ENCODE peak calls at places on chromosomes 13 and 19, in eight cellular contexts. X is ovary, L is lower lobe of right lung, G is psoas muscle, F is Caco-2, M is breast epithelium, U is HL-60, A is dorsolateral prefrontal cortex. E is an unnamed sample.
A peak's percentile ranks its signal among the peaks of the same experiment; 100 is the strongest.

GRCh38 chr19:17292301-17293074 is 10.7 kb downstream of the ABHD8 start:
- DNase-seq in F (peak; percentile 91), G (peak; percentile 60), L (peak; percentile 77), M (peak; percentile 79), X (peak; percentile 80), U (peak; percentile 87), A (peak; percentile 68), E (peak; percentile 89)

GRCh38 chr13:62704795-62705329 is 1289.2 kb upstream of the PCDH20 start:
- DNase-seq in L (no peak), G (no peak), X (no peak), U (no peak), A (no peak), M (no peak), F (no peak), E (no peak)

GRCh38 chr19:23070353-23070781 is 46.5 kb upstream of the ZNF730 start:
- DNase-seq in G (peak; percentile 31), A (no peak), X (peak; percentile 52), L (no peak), M (peak; percentile 28), U (no peak), F (no peak), E (no peak)

GRCh38 chr13:46378411-46378810 is 8.6 kb downstream of the RUBCNL start:
- DNase-seq in U (peak; percentile 88), F (no peak), L (no peak), G (no peak), A (no peak), M (no peak), X (no peak), E (no peak)

GRCh38 chr19:48424694-48425219 is 21.0 kb upstream of the GRWD1 start:
- DNase-seq in M (no peak), L (no peak), X (no peak), U (peak; percentile 50), A (no peak), F (no peak), G (no peak), E (no peak)

GRCh38 chr19:45097776-45098520 is 5.0 kb downstream of the PPP1R37 start:
- DNase-seq in X (no peak), U (peak; percentile 45), A (peak; percentile 83), F (no peak), M (peak; percentile 71), G (peak; percentile 81), L (no peak), E (no peak)

GRCh38 chr13:20313896-20314295 is 81.8 kb upstream of the GJB6 start:
- DNase-seq in M (no peak), X (no peak), F (no peak), U (no peak), A (no peak), L (no peak), G (no peak), E (no peak)

GRCh38 chr19:45590300-45591003 is 5.8 kb upstream of the OPA3 start:
- DNase-seq in U (no peak), F (no peak), A (no peak), X (no peak), M (no peak), G (no peak), L (no peak), E (no peak)

GRCh38 chr13:93066187-93066586 is 160.4 kb upstream of the GPC6 start:
- DNase-seq in M (no peak), G (no peak), L (no peak), X (no peak), F (no peak), U (no peak), A (no peak), E (no peak)

GRCh38 chr19:447816-448546 is 12.9 kb downstream of the SHC2 start:
- DNase-seq in M (no peak), F (no peak), L (no peak), A (no peak), G (no peak), X (no peak), U (no peak), E (no peak)

GRCh38 chr13:26721251-26721939 is 39.2 kb downstream of the GPR12 start:
- DNase-seq in A (peak; percentile 26), G (peak; percentile 23), L (no peak), U (peak; percentile 88), F (no peak), M (no peak), X (no peak), E (peak; percentile 58)

DNA sequence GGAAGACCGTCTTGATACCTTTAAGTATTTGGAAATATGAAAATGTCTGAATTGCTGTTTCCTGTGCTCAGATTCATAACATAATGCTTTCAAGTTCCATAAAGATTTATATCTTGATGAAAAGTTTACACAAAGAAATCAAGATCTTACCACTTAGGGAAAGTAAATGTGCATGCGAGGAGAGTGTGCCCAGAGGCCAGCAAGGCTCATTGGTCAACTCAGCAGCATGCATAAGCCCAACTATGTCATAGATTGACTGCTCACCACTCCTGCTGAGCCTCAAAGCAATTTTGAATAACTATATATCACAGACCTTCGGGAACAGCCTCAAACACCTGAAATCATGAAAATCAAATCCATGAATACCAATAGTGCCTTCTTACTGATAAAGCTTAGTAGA is 124.3 kb downstream of the DCLK1 start:
- DNase-seq in U (no peak), X (no peak), A (no peak), L (no peak), F (no peak), M (no peak), G (no peak), E (no peak)
- TF ChIP-seq CTCF in U (no peak), X (no peak), A (no peak), L (no peak), F (no peak), M (no peak), G (no peak), E (no peak)

GRCh38 chr13:67238277-67238859 is 8.2 kb upstream of the PCDH9 start:
- DNase-seq in F (peak; percentile 33), L (no peak), A (no peak), M (no peak), U (no peak), X (no peak), G (no peak), E (no peak)
- TF ChIP-seq CTCF in F (peak; percentile 55), L (peak; percentile 84), A (peak; percentile 95), M (no peak), U (peak; percentile 43), X (peak; percentile 29), G (peak; percentile 91), E (peak; percentile 91)

GRCh38 chr19:52942371-52943133 is 19.3 kb upstream of the ZNF888 start:
- DNase-seq in L (peak; percentile 95), G (peak; percentile 92), F (peak; percentile 95), X (peak; percentile 93), U (peak; percentile 93), A (peak; percentile 67), M (peak; percentile 96), E (peak; percentile 96)
- TF ChIP-seq CTCF in L (no peak), G (no peak), F (no peak), X (no peak), U (no peak), A (peak; percentile 18), M (no peak), E (no peak)

DNA sequence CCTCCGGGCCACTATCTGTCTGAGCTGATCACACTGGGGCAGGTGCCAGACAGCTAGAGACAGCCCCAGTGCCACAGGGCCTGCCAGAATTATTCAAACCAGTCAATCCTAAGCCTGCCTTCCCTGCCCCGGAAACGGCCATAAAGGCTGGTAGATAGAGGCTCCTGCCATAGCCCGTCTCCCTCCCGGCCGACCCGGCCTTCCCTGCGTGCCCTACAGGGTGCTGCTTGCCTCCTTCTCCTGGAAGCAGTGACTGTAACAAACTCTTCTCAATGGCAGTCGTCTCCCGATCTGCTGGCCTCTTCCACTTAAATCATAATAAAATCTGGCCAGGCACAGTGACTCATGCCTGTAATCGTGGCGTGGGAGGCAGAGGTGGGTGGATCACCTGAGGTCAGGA is 158.6 kb upstream of the SOX1 start:
- DNase-seq in A (peak; percentile 5), F (no peak), G (no peak), U (no peak), X (no peak), M (peak; percentile 8), L (no peak), E (peak; percentile 64)
- TF ChIP-seq CTCF in A (no peak), F (no peak), G (no peak), U (no peak), X (no peak), M (no peak), L (no peak), E (no peak)